ENCODE peak calls at places on chromosomes 1 and 21, in four cellular contexts. I is Caki2; F is lung; T is stimulated activated CD8-positive, alpha-beta memory T cell treated with anti-CD3 and anti-CD28 coated beads, Interleukin-4, amount 100 ng/mL, for 24 hours. G is an unnamed sample.
A peak's percentile ranks its signal among the peaks of the same experiment; 100 is the strongest.

GRCh38 chr1:162389971-162390370 is 8.4 kb downstream of the C1orf226 start:
- DNase-seq in I (no peak), T (no peak), F (peak; percentile 22), G (no peak)

GRCh38 chr1:235160395-235160964 is 570 bp downstream of the RBM34 start:
- DNase-seq in I (no peak), T (no peak), F (no peak), G (no peak)

GRCh38 chr21:34939673-34940321 is 109.3 kb downstream of the RUNX1 start:
- DNase-seq in I (no peak), F (no peak), T (no peak), G (no peak)

GRCh38 chr1:151289991-151290708 is 8.1 kb downstream of the ZNF687 start:
- DNase-seq in F (no peak), T (no peak), I (no peak), G (no peak)

GRCh38 chr1:117838911-117839310 is 90.5 kb downstream of the GDAP2 start:
- DNase-seq in F (no peak), T (no peak), I (no peak), G (no peak)

GRCh38 chr1:40877681-40878080 is 15.5 kb upstream of the CITED4 start:
- DNase-seq in F (peak; percentile 39), T (no peak), I (peak; percentile 84), G (peak; percentile 17)

GRCh38 chr1:12245733-12246132 is 15.9 kb downstream of the VPS13D start:
- DNase-seq in F (no peak), T (no peak), I (no peak), G (no peak)

GRCh38 chr1:151539321-151540020 is 638 bp upstream of the TUFT1 start:
- DNase-seq in I (peak; percentile 98), F (peak; percentile 93), T (no peak), G (no peak)

GRCh38 chr1:232059726-232060360 is 433.3 kb downstream of the DISC1 start:
- DNase-seq in I (no peak), T (no peak), F (no peak), G (no peak)

GRCh38 chr1:10232213-10232612 is 21.8 kb downstream of the KIF1B start:
- DNase-seq in T (no peak), I (no peak), F (no peak), G (no peak)

GRCh38 chr1:110292327-110292741 is 46.8 kb upstream of the RBM15 start:
- DNase-seq in I (peak; percentile 30), T (no peak), F (no peak), G (no peak)

G was measured in activated T-cell treated with anti-CD3 and anti-CD28 coated beads for 4 hours.